ENCODE peak calls at places on chromosomes 4 and X, in four cellular contexts. Z, N, X and F are unnamed samples. For H3K4me1, the result is how much of the 10 kb centered on the place peaks cover.

GRCh38 chr4:38857354-38858096 is 908 bp upstream of the TLR6 start:
- DNase-seq in Z (peak), N (peak), X (no peak), F (peak)

GRCh38 chrX:13153796-13154195 is 109.4 kb upstream of the FAM9C start:
- DNase-seq in Z (no peak), X (no peak), N (no peak), F (no peak)

GRCh38 chr4:108590776-108591175 is 29.6 kb upstream of the RPL34 start:
- DNase-seq in N (no peak), X (no peak), Z (no peak), F (no peak)

GRCh38 chr4:148717988-148718387 is 275.8 kb upstream of the NR3C2 start:
- DNase-seq in N (no peak), Z (no peak), X (no peak), F (no peak)

GRCh38 chr4:114563536-114564315 is 34.9 kb upstream of the UGT8 start:
- DNase-seq in Z (no peak), X (no peak), N (no peak), F (no peak)

GRCh38 chrX:54786972-54787371 is 11.1 kb downstream of the ITIH6 start:
- DNase-seq in N (no peak), Z (no peak), X (no peak), F (no peak)

GRCh38 chr4:83297548-83298260 is 13.1 kb upstream of the COQ2 start:
- DNase-seq in X (no peak), Z (no peak), N (no peak), F (no peak)

GRCh38 chr4:75678965-75679364 is 5.8 kb upstream of the G3BP2 start:
- DNase-seq in N (no peak), X (no peak), Z (no peak), F (no peak)

GRCh38 chr4:109848501-109848900 is 594 bp downstream of the LRIT3 start:
- DNase-seq in N (no peak), X (no peak), Z (no peak), F (no peak)

GRCh38 chrX:123920065-123920785 is 41.3 kb upstream of the STAG2 start:
- DNase-seq in N (peak), X (no peak), Z (peak), F (no peak)

GRCh38 chr4:183772361-183772760 is 113.3 kb downstream of the TRAPPC11 start:
- DNase-seq in X (no peak), Z (no peak), N (no peak), F (no peak)

GRCh38 chrX:14528629-14529287 is 578 bp upstream of the GLRA2 start:
- DNase-seq in N (peak), Z (no peak), X (peak), F (peak)

GRCh38 chrX:133726211-133726630 is 259.2 kb downstream of the GPC3 start:
- DNase-seq in N (peak), X (no peak), Z (peak), F (no peak)

GRCh38 chr4:185993328-185993973 is 75.5 kb upstream of the TLR3 start:
- DNase-seq in X (no peak), N (no peak), Z (peak), F (no peak)

GRCh38 chr4:43238018-43238417 is 345.5 kb downstream of the GRXCR1 start:
- DNase-seq in N (no peak), X (no peak), Z (no peak), F (no peak)

DNA sequence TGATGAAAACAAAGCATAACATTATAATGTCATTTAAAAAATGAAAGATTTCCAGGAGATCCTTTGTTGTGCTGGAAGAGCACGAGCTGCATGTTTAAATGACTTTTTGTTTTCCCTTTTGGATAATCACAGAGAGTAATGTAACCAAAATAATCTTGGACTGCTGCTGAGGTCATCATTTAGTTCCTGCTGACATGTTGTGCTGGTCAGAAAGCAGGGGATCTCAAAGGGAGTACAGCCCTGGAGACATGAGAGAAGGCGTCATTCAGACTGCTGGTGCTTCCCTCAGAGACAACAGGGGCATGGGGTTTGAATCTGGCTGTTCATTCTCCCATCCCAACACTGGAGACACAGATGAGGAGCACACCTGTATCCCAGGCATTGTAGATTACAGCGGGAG is 105.0 kb upstream of the SCOC start:
- DNase-seq in Z (no peak), X (no peak), N (no peak), F (no peak)
- H3K27ac ChIP-seq in Z (no peak), X (no peak), N (no peak), F (peak)

GRCh38 chr4:84578540-84579409 is 4.2 kb upstream of the CDS1 start:
- DNase-seq in N (peak), X (no peak), Z (peak), F (no peak)
- H3K4me1 ChIP-seq in N (under half), X (under half), Z (under half), F (under half)

GRCh38 chr4:86359944-86360478 is at the start of gene MAPK10:
- DNase-seq in N (no peak), Z (peak), X (peak), F (peak)
- TF ChIP-seq POLR2A in N (no peak), Z (no peak), X (no peak), F (no peak)

GRCh38 chr4:98746530-98746929 is 88.1 kb upstream of the TSPAN5 start:
- DNase-seq in N (no peak), Z (peak), X (no peak), F (no peak)
- H3K27ac ChIP-seq in N (no peak), Z (peak), X (no peak), F (no peak)

GRCh38 chr4:26354491-26354890 is 33.7 kb downstream of the RBPJ start:
- DNase-seq in Z (no peak), N (no peak), X (no peak), F (no peak)
- H3K4me1 ChIP-seq in Z (under half), N (under half), X (under half), F (under half)